ENCODE peak calls at places on chromosomes 7 and 10, in seven cellular contexts. I is kidney, T is thoracic aorta, Q is heart right ventricle, J is neural progenitor cell, H is body of pancreas, D is cardiac muscle cell. X is an unnamed sample.

GRCh38 chr7:157337316-157338149 is 729 bp downstream of the DNAJB6 start:
- DNase-seq in I (peak), T (no peak), D (peak), J (peak), H (peak), Q (peak), X (peak)

GRCh38 chr7:141339603-141340002 is 211.6 kb upstream of the AGK start:
- DNase-seq in H (no peak), J (peak), Q (no peak), T (no peak), I (no peak), D (no peak), X (no peak)

GRCh38 chr10:78520737-78521430 is 487.2 kb downstream of the RPS24 start:
- DNase-seq in Q (no peak), D (peak), J (peak), H (no peak), I (no peak), T (no peak), X (peak)

GRCh38 chr7:132488634-132489302 is 87.5 kb downstream of the PLXNA4 start:
- DNase-seq in T (no peak), J (no peak), I (no peak), D (peak), H (no peak), Q (no peak), X (no peak)

GRCh38 chr10:127186846-127187245 is 9.5 kb downstream of the INSYN2A start:
- DNase-seq in I (no peak), D (no peak), J (no peak), H (no peak), T (no peak), Q (no peak), X (no peak)

GRCh38 chr7:142463401-142463850 is 205.6 kb upstream of the PRSS58 start:
- DNase-seq in H (no peak), T (no peak), J (no peak), D (no peak), I (no peak), Q (no peak), X (no peak)

GRCh38 chr7:158353606-158354570 is 233.7 kb downstream of the PTPRN2 start:
- DNase-seq in J (peak), T (no peak), Q (no peak), I (peak), H (no peak), D (peak), X (peak)

GRCh38 chr7:33933611-33934281 is 28.4 kb downstream of the BMPER start:
- DNase-seq in Q (no peak), I (no peak), J (no peak), T (no peak), H (no peak), D (peak), X (no peak)

GRCh38 chr7:101410743-101411476 is 48.2 kb downstream of the COL26A1 start:
- DNase-seq in D (peak), T (no peak), H (peak), Q (peak), I (peak), J (peak), X (peak)
- TF ChIP-seq CTCF in D (peak), T (peak), H (peak), Q (peak), I (peak), J (peak), X (peak)

GRCh38 chr10:121531076-121531829 is 67.0 kb downstream of the FGFR2 start:
- DNase-seq in H (peak), D (no peak), J (peak), T (no peak), Q (no peak), I (no peak), X (no peak)

GRCh38 chr10:121532465-121532864 is 65.8 kb downstream of the FGFR2 start:
- DNase-seq in J (peak), D (no peak), T (no peak), Q (no peak), H (no peak), I (no peak), X (no peak)

GRCh38 chr10:121535381-121535780 is 62.9 kb downstream of the FGFR2 start:
- DNase-seq in Q (no peak), J (no peak), I (no peak), D (no peak), T (no peak), H (no peak), X (no peak)

GRCh38 chr10:121530481-121531075 is 67.7 kb downstream of the FGFR2 start:
- DNase-seq in H (no peak), I (no peak), Q (no peak), T (no peak), D (no peak), J (no peak), X (no peak)

DNA sequence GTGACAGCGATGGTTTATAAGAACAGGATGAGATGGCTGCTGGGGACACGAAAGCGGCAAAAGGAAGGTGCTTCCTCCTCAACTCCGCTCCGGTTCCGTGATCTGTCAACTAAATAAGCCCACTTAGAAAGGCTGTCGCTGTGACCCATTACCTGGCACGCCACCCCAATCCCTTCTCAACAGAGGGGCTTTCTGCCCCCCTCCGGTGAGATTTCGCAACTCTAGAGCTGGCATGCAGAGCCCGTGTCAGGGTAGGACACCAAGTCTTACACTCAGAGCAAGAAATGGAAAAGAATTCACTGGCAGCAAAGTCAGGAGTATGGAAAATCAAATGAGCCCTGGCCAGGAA is 66.4 kb downstream of the FGFR2 start:
- DNase-seq in T (no peak), J (no peak), I (no peak), Q (no peak), H (no peak), D (no peak), X (no peak)
- H3K27ac ChIP-seq in T (no peak), J (no peak), I (no peak), Q (no peak), H (peak), D (no peak), X (no peak)

DNA sequence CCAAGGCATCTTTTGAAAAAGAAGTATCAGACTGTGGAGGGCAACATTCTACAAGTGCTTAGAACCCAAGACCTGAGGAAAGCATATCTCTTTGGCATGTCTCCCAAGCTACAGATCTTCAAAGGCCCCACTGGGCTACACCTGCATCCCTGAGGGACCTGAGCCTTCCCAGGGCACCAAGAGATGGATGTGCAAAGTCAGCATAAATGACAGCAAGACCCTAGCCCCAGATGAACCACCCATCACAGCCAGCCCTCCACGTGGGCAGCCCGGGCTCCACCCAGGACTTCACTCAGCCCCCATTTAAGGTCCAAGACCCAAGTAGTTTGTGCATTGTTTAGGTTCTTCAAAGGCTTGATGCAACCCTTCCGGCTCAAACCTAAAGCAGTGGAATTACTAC is 123.5 kb downstream of the SFMBT2 start:
- DNase-seq in Q (no peak), I (no peak), H (no peak), J (no peak), T (no peak), D (no peak), X (no peak)
- TF ChIP-seq CTCF in Q (no peak), I (no peak), H (no peak), J (no peak), T (no peak), D (no peak), X (no peak)

GRCh38 chr7:96658011-96658391 is 51.6 kb downstream of the SEM1 start:
- DNase-seq in H (no peak), Q (no peak), D (no peak), T (no peak), J (no peak), I (no peak), X (no peak)
- H3K27ac ChIP-seq in H (no peak), Q (no peak), D (no peak), T (no peak), J (peak), I (no peak), X (no peak)

DNA sequence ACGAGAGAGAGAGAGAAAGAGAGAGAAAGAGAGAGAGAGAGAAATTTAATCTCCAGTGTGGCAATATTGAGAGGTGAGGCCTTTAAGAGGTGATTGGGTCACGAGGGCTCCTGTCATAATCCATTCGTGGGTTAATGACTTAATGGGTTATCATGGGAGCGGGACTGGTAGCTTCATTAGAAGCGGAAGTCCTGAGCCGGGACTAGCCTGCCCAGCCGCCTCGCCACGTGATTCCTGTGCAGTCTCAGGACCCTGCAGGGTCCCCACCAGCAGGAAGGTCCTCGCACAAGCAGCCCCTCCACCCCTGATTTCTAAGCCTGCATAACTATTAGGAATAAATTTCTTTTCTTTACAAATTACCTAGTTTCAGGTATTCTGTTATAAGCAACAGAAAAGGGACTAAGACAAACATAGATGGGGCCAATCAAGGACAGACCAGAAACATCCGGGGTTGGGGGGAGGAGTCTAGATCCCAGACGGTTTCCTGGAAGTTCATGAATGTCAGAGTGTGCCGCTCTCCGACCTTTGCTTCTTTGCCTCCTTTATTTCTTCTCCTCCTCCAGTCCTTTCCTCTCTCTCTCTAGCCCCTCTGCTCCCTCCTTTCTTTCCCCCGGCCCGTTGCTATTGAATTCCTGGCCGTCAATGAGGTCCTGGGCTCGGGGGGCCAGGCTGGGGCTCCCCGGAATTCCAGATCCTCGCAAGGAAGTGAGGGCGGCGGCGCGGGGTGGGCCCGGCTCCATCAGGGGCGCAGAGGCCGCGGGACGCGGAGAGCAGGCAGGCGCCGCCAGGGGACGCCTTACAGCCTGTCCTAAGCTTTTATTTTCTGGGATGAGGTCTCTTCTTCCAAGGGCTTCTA is 146.8 kb downstream of the CYP26A1 start:
- DNase-seq in H (no peak), I (no peak), Q (no peak), J (no peak), D (no peak), T (no peak), X (no peak)
- TF ChIP-seq CTCF in H (no peak), I (no peak), Q (no peak), J (no peak), D (no peak), T (no peak), X (no peak)

DNA sequence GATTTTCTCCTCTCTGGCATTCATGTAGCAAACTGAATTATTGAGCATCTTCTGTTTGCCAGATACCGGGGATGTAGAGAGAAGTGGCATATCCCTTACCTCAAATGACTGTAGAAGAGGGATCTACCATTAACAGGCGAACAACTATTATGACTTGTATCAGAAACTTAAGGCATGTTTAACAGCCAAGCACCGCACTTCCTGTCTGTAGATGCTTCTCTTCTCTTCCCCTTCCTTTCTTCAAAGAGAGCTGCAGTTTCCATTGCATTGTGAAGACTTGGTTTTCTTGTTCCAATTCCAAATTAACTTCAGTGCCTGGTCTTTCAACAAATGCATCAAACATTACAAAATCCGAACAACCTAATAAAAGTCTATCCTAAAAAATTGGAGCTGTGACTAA is 49.3 kb downstream of the LRRC4 start:
- DNase-seq in D (no peak), I (no peak), H (no peak), Q (no peak), J (no peak), T (no peak), X (no peak)
- H3K27ac ChIP-seq in D (no peak), I (no peak), H (no peak), Q (no peak), J (no peak), T (no peak), X (no peak)

DNA sequence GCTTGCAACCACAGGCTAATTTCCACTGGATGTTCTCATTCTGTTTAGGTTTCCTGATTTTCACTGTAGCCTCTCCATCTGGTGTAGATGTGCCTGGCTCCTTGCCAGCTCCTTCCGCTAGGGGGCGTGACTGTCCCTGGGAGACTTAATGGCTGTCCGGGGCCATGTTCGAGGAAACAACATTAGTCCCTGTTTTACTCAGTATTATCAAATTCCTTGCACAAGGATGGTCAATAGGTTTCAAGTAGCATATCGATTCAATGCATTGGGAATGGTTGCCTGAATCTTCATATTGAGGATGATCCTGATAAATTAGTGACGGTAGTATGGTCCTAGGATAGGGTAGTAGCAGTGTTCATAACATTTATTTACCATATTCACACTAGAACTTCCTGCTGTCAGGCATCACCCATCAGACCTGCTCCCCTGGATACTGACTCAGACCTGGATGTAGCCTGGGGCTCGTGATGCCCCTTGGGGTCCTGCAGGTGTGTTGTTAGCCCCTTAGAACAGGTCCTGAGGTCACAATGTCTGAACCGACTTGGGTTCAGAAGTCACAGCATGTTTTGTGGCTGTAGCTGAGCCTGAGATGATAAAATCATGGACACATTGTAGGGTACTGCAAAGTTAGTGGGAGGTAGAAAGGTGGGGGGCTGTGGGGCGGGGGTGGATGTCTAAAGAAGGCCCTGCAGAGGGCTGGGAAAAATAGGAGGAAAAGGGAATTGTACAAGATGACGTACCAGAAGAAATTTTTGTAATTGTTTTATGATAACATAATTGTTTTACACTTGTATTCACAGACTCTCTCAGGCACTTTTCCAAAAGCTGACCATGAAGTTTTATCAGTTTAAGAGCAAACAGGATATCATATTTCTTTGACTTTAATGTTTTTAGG is 8.9 kb upstream of the EXOC6 start:
- DNase-seq in I (peak), T (no peak), Q (peak), H (peak), J (peak), D (peak), X (peak)
- TF ChIP-seq CTCF in I (peak), T (no peak), Q (peak), H (no peak), J (peak), D (peak), X (peak)

DNA sequence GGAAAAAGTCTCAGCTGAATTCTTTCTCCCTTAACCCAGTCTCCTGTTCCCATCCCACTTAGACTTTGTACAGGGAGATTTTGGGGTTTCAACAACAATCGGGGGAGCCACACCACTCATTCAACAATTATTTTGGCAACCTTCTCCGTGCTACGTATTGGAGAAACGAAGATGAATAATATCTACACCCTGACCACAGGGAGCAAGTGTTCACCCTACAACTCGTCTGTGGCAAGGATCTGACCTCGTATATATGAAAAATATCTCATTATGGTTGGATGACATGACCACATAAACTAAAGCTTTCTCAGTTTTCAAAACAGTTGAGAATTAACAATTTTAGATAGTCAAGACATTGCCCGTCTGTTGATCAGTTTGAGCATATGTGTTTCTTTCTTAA is 302.1 kb downstream of the CACNA2D1 start:
- DNase-seq in J (no peak), D (peak), Q (no peak), I (no peak), H (no peak), T (no peak), X (no peak)
- H3K27ac ChIP-seq in J (no peak), D (no peak), Q (no peak), I (no peak), H (no peak), T (no peak), X (no peak)

GRCh38 chr10:102400061-102400460 is 4.6 kb downstream of the NFKB2 start:
- DNase-seq in T (no peak), J (no peak), Q (no peak), H (no peak), I (peak), D (no peak), X (no peak)

GRCh38 chr10:102402512-102402896 is 7.0 kb downstream of the NFKB2 start:
- DNase-seq in Q (no peak), D (no peak), T (no peak), H (no peak), I (no peak), J (no peak), X (no peak)

GRCh38 chr10:102401735-102402511 is 6.4 kb downstream of the NFKB2 start:
- DNase-seq in I (peak), H (no peak), T (no peak), Q (no peak), D (no peak), J (no peak), X (no peak)

GRCh38 chr10:102400598-102401321 is 5.3 kb downstream of the NFKB2 start:
- DNase-seq in D (no peak), I (peak), Q (no peak), T (no peak), H (no peak), J (no peak), X (no peak)

DNA sequence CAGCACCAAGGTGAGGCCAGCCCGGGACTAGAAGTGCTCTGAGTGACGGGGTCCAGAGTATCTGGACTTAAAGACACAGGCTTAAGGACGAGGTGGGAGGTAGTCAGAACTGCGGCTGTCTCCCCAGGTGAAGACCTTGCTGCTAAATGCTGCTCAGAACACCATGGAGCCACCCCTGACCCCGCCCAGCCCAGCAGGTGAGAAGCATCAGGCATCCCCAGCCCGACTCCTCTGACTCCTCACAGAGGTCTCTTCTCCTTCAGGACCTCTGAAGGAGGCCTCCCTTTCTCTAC is 5.8 kb downstream of the NFKB2 start:
- DNase-seq in D (no peak), Q (no peak), T (no peak), J (no peak), H (no peak), I (no peak), X (no peak)
- TF ChIP-seq CTCF in D (no peak), Q (no peak), T (no peak), J (no peak), H (no peak), I (no peak), X (no peak)

DNA sequence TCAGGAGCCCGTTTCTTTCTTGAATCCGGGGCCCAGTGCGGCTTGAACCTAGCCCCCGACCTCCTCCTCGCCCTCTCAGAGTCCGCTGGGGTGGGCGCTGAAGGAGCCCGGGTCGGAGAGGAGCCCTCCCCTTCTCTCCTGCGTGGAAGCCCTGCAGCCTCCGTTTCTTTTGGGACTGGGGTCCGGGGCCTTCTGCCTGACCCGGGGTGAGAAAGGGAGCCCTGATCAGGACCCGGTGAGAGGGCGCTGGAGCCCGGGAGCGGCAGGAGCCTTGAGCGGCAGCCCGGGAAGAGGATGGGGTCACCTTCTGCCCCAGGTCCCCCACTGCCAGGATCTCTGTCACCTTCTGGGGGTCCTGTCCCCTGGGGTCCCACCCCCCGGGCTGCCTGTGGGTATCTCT is 162.3 kb downstream of the ZNF33B start:
- DNase-seq in T (no peak), D (no peak), I (no peak), J (no peak), Q (no peak), H (no peak), X (no peak)
- H3K27ac ChIP-seq in T (no peak), D (no peak), I (no peak), J (no peak), Q (no peak), H (no peak), X (no peak)